ENCODE peak calls at places on chromosomes 7 and 10, in five cellular contexts. One of them, this sample, is unnamed. For H3K4me1, the result is how much of the 10 kb centered on the place peaks cover.

GRCh38 chr7:45642044-45642443 is 67.9 kb downstream of the ADCY1 start:
- DNase-seq in upper lobe of right lung: no peak
- DNase-seq in SK-N-SH: no peak
- DNase-seq in A549: no peak
- DNase-seq in hepatocyte: no peak
- DNase-seq in this sample: peak

GRCh38 chr10:98038333-98038732 is 7.9 kb upstream of the CRTAC1 start:
- DNase-seq in upper lobe of right lung: peak
- DNase-seq in SK-N-SH: no peak
- DNase-seq in A549: no peak
- DNase-seq in hepatocyte: peak
- DNase-seq in this sample: peak

GRCh38 chr10:129926066-129927055 is 37.7 kb downstream of the EBF3 start:
- DNase-seq in upper lobe of right lung: no peak
- DNase-seq in SK-N-SH: no peak
- DNase-seq in A549: no peak
- DNase-seq in hepatocyte: no peak
- DNase-seq in this sample: no peak

GRCh38 chr7:102943425-102944169 is 30.8 kb downstream of the LRRC17 start:
- DNase-seq in upper lobe of right lung: no peak
- DNase-seq in SK-N-SH: no peak
- DNase-seq in A549: no peak
- DNase-seq in hepatocyte: no peak
- DNase-seq in this sample: peak

GRCh38 chr10:49347827-49348226 is 48.1 kb downstream of the DRGX start:
- DNase-seq in upper lobe of right lung: no peak
- DNase-seq in SK-N-SH: no peak
- DNase-seq in A549: no peak
- DNase-seq in hepatocyte: no peak
- DNase-seq in this sample: no peak

GRCh38 chr7:32163141-32163806 is 93.1 kb upstream of the PDE1C start:
- DNase-seq in upper lobe of right lung: no peak
- DNase-seq in SK-N-SH: peak
- DNase-seq in A549: peak
- DNase-seq in hepatocyte: no peak
- DNase-seq in this sample: peak

GRCh38 chr7:127717502-127718125 is 65.6 kb downstream of the SND1 start:
- DNase-seq in upper lobe of right lung: no peak
- DNase-seq in SK-N-SH: no peak
- DNase-seq in A549: no peak
- DNase-seq in hepatocyte: no peak
- DNase-seq in this sample: no peak

GRCh38 chr10:43265799-43266721 is 805 bp downstream of the RASGEF1A start:
- DNase-seq in upper lobe of right lung: peak
- DNase-seq in SK-N-SH: peak
- DNase-seq in A549: peak
- DNase-seq in hepatocyte: peak
- DNase-seq in this sample: peak

GRCh38 chr10:131933016-131933694 is 32.3 kb downstream of the PPP2R2D start:
- DNase-seq in upper lobe of right lung: peak
- DNase-seq in SK-N-SH: no peak
- DNase-seq in A549: no peak
- DNase-seq in hepatocyte: no peak
- DNase-seq in this sample: no peak
- H3K4me1 ChIP-seq in upper lobe of right lung: under half
- H3K4me1 ChIP-seq in SK-N-SH: under half
- H3K4me1 ChIP-seq in A549: under half
- H3K4me1 ChIP-seq in hepatocyte: under half
- H3K4me1 ChIP-seq in this sample: under half

DNA sequence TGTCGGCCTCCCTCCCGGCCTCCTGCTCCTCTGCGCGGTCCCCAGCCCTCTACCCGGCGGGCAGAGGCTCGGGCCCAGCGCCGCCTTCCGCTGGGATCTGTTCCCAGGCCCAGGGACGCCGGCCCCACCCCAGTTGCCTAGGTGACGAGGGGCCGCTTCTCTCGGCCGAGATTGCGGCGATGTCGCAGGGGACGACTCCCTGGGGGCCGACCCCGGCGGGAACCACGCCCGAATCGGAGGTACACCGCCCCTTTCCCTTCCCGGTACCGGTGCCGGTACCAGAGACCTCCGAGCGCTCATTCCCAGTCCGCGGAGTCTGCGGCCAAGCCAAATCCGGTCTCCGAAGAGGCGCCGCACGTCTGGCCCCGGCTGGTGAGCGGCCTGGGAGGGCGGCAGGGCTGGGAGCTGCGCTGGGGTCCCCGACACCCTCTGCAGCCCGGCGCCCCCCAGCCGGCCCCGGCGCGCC is at the start of gene CABCOCO1:
- DNase-seq in upper lobe of right lung: peak
- DNase-seq in SK-N-SH: peak
- DNase-seq in A549: peak
- DNase-seq in hepatocyte: peak
- DNase-seq in this sample: peak
- TF ChIP-seq CTCF in upper lobe of right lung: peak
- TF ChIP-seq CTCF in SK-N-SH: peak
- TF ChIP-seq CTCF in A549: peak
- TF ChIP-seq CTCF in hepatocyte: peak
- TF ChIP-seq CTCF in this sample: peak

GRCh38 chr10:100204370-100204769 is 18.5 kb upstream of the ERLIN1 start:
- DNase-seq in upper lobe of right lung: no peak
- DNase-seq in SK-N-SH: peak
- DNase-seq in A549: no peak
- DNase-seq in hepatocyte: no peak
- DNase-seq in this sample: no peak
- H3K27ac ChIP-seq in upper lobe of right lung: no peak
- H3K27ac ChIP-seq in SK-N-SH: no peak
- H3K27ac ChIP-seq in A549: no peak
- H3K27ac ChIP-seq in hepatocyte: no peak
- H3K27ac ChIP-seq in this sample: no peak

DNA sequence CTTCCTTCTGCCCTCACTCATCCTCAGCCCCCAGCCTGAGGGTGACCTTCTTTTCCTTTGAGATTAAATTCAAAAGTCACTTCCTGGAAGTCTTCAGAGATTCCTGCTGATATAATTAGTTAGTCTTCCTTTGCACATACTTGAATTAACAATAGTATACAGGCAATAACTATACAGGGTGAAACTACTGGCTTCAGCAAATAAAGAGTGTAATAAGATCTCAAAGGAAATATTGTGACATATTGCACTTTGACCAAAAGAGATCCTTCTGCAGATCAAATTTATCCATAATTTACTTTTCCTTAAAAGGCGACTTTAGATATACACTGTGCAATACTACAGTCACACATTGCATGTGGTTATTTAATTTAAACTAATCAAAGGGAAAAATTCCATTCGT is 123.8 kb downstream of the SEMA3A start:
- DNase-seq in upper lobe of right lung: no peak
- DNase-seq in SK-N-SH: no peak
- DNase-seq in A549: no peak
- DNase-seq in hepatocyte: no peak
- DNase-seq in this sample: no peak
- H3K4me1 ChIP-seq in upper lobe of right lung: under half
- H3K4me1 ChIP-seq in SK-N-SH: under half
- H3K4me1 ChIP-seq in A549: under half
- H3K4me1 ChIP-seq in hepatocyte: under half
- H3K4me1 ChIP-seq in this sample: under half